ENCODE peak calls at places on chromosomes 7 and 10, in nine cellular contexts. P is erythroblast; R is stimulated activated CD4-positive, alpha-beta T cell treated with anti-CD3 and anti-CD28 coated beads, TNF-alpha, amount 100 ng/mL, for 1 hour; Q is SJSA1; M is caudate nucleus; N is left ventricle myocardium superior; D is fibroblast of the aortic adventitia; Z is HCT116; G is cardiac muscle cell. A is an unnamed sample.
A peak's percentile ranks its signal among the peaks of the same experiment; 100 is the strongest.

GRCh38 chr7:45457591-45457990 is 116.6 kb upstream of the ADCY1 start:
- DNase-seq in D (no peak), M (no peak), Z (no peak), P (no peak), R (no peak), G (no peak), Q (no peak), N (peak; percentile 7), A (no peak)

GRCh38 chr7:88964418-88964817 is 168.9 kb upstream of the TEX47 start:
- DNase-seq in R (no peak), Z (no peak), P (no peak), M (no peak), D (no peak), G (no peak), Q (no peak), N (no peak), A (no peak)

GRCh38 chr10:74297389-74298080 is 146.5 kb downstream of the ADK start:
- DNase-seq in N (no peak), Q (no peak), Z (no peak), G (no peak), P (no peak), D (no peak), R (no peak), M (no peak), A (no peak)

GRCh38 chr7:116496653-116497052 is 2.9 kb upstream of the CAV2 start:
- DNase-seq in M (no peak), G (no peak), N (no peak), R (no peak), P (no peak), Z (no peak), D (no peak), Q (no peak), A (no peak)

GRCh38 chr7:138625849-138626230 is 75.3 kb downstream of the SVOPL start:
- DNase-seq in G (no peak), N (no peak), M (no peak), P (no peak), Q (no peak), R (no peak), Z (no peak), D (no peak), A (no peak)

GRCh38 chr7:89927762-89928161 is 226.5 kb upstream of the STEAP1 start:
- DNase-seq in G (no peak), Z (no peak), Q (no peak), N (no peak), R (no peak), P (no peak), D (no peak), M (no peak), A (no peak)

GRCh38 chr7:27046854-27047549 is 48.8 kb downstream of the HOXA1 start:
- DNase-seq in N (no peak), R (no peak), P (no peak), Z (peak; percentile 57), Q (peak; percentile 18), M (no peak), D (peak; percentile 44), G (no peak), A (peak; percentile 42)

GRCh38 chr7:95690367-95690947 is 81.9 kb upstream of the DYNC1I1 start:
- DNase-seq in D (peak; percentile 59), P (peak; percentile 62), N (no peak), Q (peak; percentile 61), M (no peak), R (no peak), G (peak; percentile 43), Z (peak; percentile 52), A (no peak)

GRCh38 chr10:78802866-78803265 is 265.9 kb upstream of the ZMIZ1 start:
- DNase-seq in G (no peak), Z (no peak), D (peak; percentile 81), R (no peak), P (no peak), N (peak; percentile 79), M (no peak), Q (peak; percentile 87), A (no peak)

GRCh38 chr7:157271991-157272324 is 64.8 kb upstream of the DNAJB6 start:
- DNase-seq in N (peak; percentile 55), D (peak; percentile 93), R (no peak), P (no peak), Z (no peak), Q (peak; percentile 70), G (no peak), M (no peak), A (no peak)

GRCh38 chr10:47047127-47047504 is 135.9 kb downstream of the PTPN20 start:
- DNase-seq in G (no peak), R (no peak), Z (no peak), P (no peak), N (no peak), Q (no peak), M (no peak), D (no peak), A (no peak)

GRCh38 chr7:152312316-152312715 is 123.5 kb downstream of the KMT2C start:
- DNase-seq in N (no peak), M (no peak), Q (no peak), Z (no peak), P (no peak), G (peak; percentile 56), D (peak; percentile 64), R (no peak), A (no peak)

GRCh38 chr7:150829426-150829825 is 22.9 kb upstream of the AOC1 start:
- DNase-seq in Z (no peak), N (no peak), D (no peak), P (no peak), M (no peak), R (no peak), Q (no peak), G (no peak), A (no peak)

GRCh38 chr7:69067397-69067796 is 530.9 kb upstream of the AUTS2 start:
- DNase-seq in P (no peak), N (no peak), M (no peak), Q (no peak), R (no peak), Z (no peak), D (peak; percentile 1), G (peak; percentile 47), A (no peak)

GRCh38 chr7:73718905-73719805 is at the start of gene STX1A:
- DNase-seq in G (peak; percentile 87), D (peak; percentile 58), Z (no peak), M (peak; percentile 52), R (peak; percentile 26), P (peak; percentile 59), Q (peak; percentile 37), N (peak; percentile 86), A (peak; percentile 75)

A was measured in HTR-8/SVneo.